ENCODE peak calls at places on chromosomes 11 and 22, in eight cellular contexts. F, D, B, A, X, Y, H and R are unnamed samples. For H3K27me3, the result is how much of the 10 kb centered on the place peaks cover.

GRCh38 chr22:44580756-44581435 is 82.9 kb upstream of the RTL6 start:
- DNase-seq in B (no peak), H (no peak), A (no peak), D (no peak), Y (no peak), F (peak), X (no peak), R (peak)

GRCh38 chr11:74696488-74696887 is 34.7 kb downstream of the CHRDL2 start:
- DNase-seq in X (peak), A (no peak), D (no peak), H (no peak), B (no peak), Y (no peak), F (no peak), R (no peak)

GRCh38 chr11:103541186-103541795 is 432.1 kb downstream of the DYNC2H1 start:
- DNase-seq in D (no peak), H (peak), Y (no peak), A (no peak), X (no peak), B (no peak), F (no peak), R (no peak)

GRCh38 chr11:7418061-7418460 is 67.2 kb upstream of the OLFML1 start:
- DNase-seq in Y (no peak), B (no peak), H (no peak), X (no peak), D (no peak), F (no peak), A (no peak), R (no peak)

GRCh38 chr11:133934599-133935550 is 21.9 kb downstream of the IGSF9B start:
- DNase-seq in B (no peak), X (no peak), F (no peak), Y (peak), D (peak), H (no peak), A (no peak), R (no peak)

GRCh38 chr11:9109858-9110731 is 18.7 kb upstream of the SCUBE2 start:
- DNase-seq in B (no peak), A (no peak), F (no peak), H (no peak), X (no peak), Y (no peak), D (no peak), R (no peak)

GRCh38 chr11:17927643-17928343 is 85.1 kb downstream of the SERGEF start:
- DNase-seq in Y (peak), B (no peak), D (no peak), H (peak), A (no peak), X (no peak), F (no peak), R (no peak)

GRCh38 chr11:9380773-9381172 is 3.7 kb upstream of the IPO7 start:
- DNase-seq in Y (no peak), D (no peak), A (no peak), F (no peak), H (no peak), B (no peak), X (no peak), R (no peak)

GRCh38 chr11:280762-281485 is 2.7 kb downstream of the NLRP6 start:
- DNase-seq in D (no peak), F (peak), Y (peak), X (no peak), A (no peak), B (peak), H (no peak), R (peak)

GRCh38 chr11:78351193-78351592 is 66.4 kb downstream of the GAB2 start:
- DNase-seq in H (no peak), A (no peak), B (no peak), Y (peak), X (no peak), F (no peak), D (no peak), R (no peak)

GRCh38 chr22:43230983-43231723 is 44.2 kb upstream of the TTLL12 start:
- DNase-seq in H (peak), X (no peak), D (peak), F (peak), Y (peak), A (peak), B (peak), R (no peak)

GRCh38 chr11:38323961-38324761 is 1726.1 kb upstream of the RAG2 start:
- DNase-seq in B (no peak), D (no peak), A (peak), F (no peak), Y (no peak), X (no peak), H (no peak), R (no peak)

GRCh38 chr22:43481528-43482309 is 69.9 kb downstream of the MPPED1 start:
- DNase-seq in A (no peak), F (no peak), B (peak), X (no peak), D (no peak), H (no peak), Y (no peak), R (peak)

GRCh38 chr11:75800728-75801361 is 14.2 kb upstream of the UVRAG start:
- DNase-seq in B (no peak), H (no peak), X (no peak), D (no peak), A (no peak), F (no peak), Y (no peak), R (no peak)

GRCh38 chr11:38791346-38791961 is 2193.4 kb upstream of the RAG2 start:
- DNase-seq in X (no peak), F (no peak), H (peak), B (no peak), A (peak), Y (peak), D (peak), R (no peak)

GRCh38 chr11:69308936-69309799 is 15.2 kb downstream of the MYEOV start:
- DNase-seq in Y (no peak), F (no peak), H (no peak), D (no peak), X (no peak), B (no peak), A (no peak), R (no peak)

GRCh38 chr11:64320556-64320955 is 2.6 kb downstream of the PRDX5 start:
- DNase-seq in D (no peak), F (no peak), A (no peak), X (no peak), B (no peak), Y (no peak), H (peak), R (no peak)

GRCh38 chr11:83691387-83692088 is 405.4 kb upstream of the CCDC90B start:
- DNase-seq in Y (peak), B (no peak), A (no peak), F (no peak), X (no peak), D (no peak), H (peak), R (no peak)

GRCh38 chr11:8934735-8935478 is 2.2 kb upstream of the C11orf16 start:
- DNase-seq in Y (peak), H (peak), F (no peak), A (no peak), D (no peak), B (no peak), X (no peak), R (no peak)

GRCh38 chr11:82898242-82898641 is 2.0 kb downstream of the PRCP start:
- DNase-seq in H (no peak), Y (no peak), X (no peak), F (no peak), A (no peak), D (no peak), B (no peak), R (no peak)

GRCh38 chr22:23786261-23786710 is 480 bp upstream of the SMARCB1 start:
- DNase-seq in H (no peak), B (no peak), D (no peak), Y (no peak), X (no peak), F (no peak), A (peak), R (no peak)

GRCh38 chr11:115279831-115280761 is 224.1 kb downstream of the CADM1 start:
- DNase-seq in A (no peak), Y (no peak), D (no peak), F (no peak), B (no peak), X (no peak), H (peak), R (no peak)

GRCh38 chr11:130666781-130667251 is 218.4 kb downstream of the ADAMTS15 start:
- DNase-seq in B (no peak), Y (peak), X (no peak), H (no peak), F (no peak), A (no peak), D (no peak), R (no peak)

GRCh38 chr11:134532176-134532920 is 120.3 kb upstream of the B3GAT1 start:
- DNase-seq in H (no peak), X (no peak), F (peak), Y (no peak), D (no peak), A (no peak), B (peak), R (no peak)

GRCh38 chr11:37788141-37788877 is 1190.3 kb upstream of the RAG2 start:
- DNase-seq in F (no peak), D (no peak), A (no peak), Y (no peak), B (no peak), X (no peak), H (no peak), R (no peak)

GRCh38 chr11:68962527-68963250 is 18.1 kb downstream of the MRGPRD start:
- DNase-seq in X (no peak), B (no peak), Y (peak), D (no peak), H (no peak), F (peak), A (no peak), R (peak)

GRCh38 chr22:19766235-19766505 is 5.6 kb downstream of the TBX1 start:
- DNase-seq in Y (no peak), D (no peak), A (no peak), X (no peak), F (no peak), B (no peak), H (no peak), R (no peak)

GRCh38 chr11:113446112-113446511 is 29.1 kb downstream of the DRD2 start:
- DNase-seq in F (no peak), D (no peak), H (peak), B (no peak), X (no peak), Y (peak), A (no peak), R (no peak)

DNA sequence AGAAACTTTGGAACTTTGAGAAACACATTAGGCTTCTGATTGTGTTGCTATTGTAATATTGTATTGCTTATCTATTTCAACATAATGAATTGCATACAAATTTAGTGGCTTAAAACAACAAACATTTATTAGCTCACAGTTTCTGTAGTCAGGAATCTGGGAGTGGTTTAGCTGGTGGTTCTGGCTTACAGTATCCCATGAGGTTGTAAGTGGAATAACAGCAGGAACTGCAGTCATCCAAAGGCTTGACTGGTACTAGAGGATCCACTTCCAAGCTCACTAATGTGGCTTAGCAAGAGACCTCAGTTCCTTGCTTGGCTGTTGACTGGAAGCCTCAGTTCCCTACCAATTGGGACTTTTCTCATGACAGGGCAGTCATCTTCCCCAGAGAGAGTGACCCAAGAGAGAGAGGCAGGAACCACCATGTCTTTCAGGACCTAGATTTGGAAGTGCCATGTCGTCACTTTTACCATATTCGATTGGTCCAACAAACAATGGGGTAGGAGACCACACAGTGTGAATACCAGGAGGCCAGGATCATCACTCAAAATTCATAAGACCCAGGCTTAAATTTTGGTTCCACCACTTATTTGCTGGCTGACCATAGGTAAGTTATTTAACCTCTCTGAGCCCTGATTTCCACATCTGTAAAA is 27.1 kb upstream of the RASSF10 start:
- DNase-seq in F (no peak), D (no peak), H (peak), A (no peak), Y (peak), X (no peak), B (no peak), R (no peak)
- H3K27me3 ChIP-seq in F (under half), D (under half), H (under half), A (under half), Y (under half), X (under half), B (under half), R (under half)

GRCh38 chr11:12319734-12320387 is 57.5 kb upstream of the PARVA start:
- DNase-seq in D (no peak), A (peak), F (no peak), Y (no peak), H (no peak), B (no peak), X (no peak), R (no peak)
- H3K27ac ChIP-seq in D (peak), A (peak), F (no peak), Y (no peak), H (peak), B (no peak), X (no peak), R (no peak)

GRCh38 chr22:30821863-30822215 is 127.2 kb downstream of the OSBP2 start:
- DNase-seq in D (no peak), X (no peak), F (no peak), B (no peak), A (no peak), Y (no peak), H (no peak), R (no peak)
- H3K4me3 ChIP-seq in D (no peak), X (peak), F (peak), B (no peak), A (no peak), Y (peak), H (no peak), R (no peak)

DNA sequence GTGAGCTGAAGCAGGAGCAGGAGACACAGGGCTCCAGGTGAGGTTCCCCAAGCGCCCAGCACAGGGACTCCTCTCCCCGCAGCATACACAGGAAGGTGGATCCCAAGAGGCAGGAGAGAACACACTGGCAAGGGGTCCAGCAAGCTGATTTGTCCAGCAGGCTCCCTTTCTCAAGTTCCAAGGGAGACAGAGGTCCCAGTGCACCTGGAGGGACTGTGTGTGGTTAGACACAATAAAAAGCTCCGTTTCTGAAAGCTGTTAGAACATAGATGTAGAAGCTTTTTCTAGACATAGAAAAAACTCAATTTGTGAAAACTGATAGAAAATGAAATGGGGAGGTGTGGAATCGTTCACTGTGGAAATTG is 1.8 kb downstream of the CALCB start:
- DNase-seq in D (no peak), B (no peak), H (no peak), F (no peak), X (no peak), Y (no peak), A (no peak), R (no peak)
- H3K27me3 ChIP-seq in D (under half), B (under half), H (under half), F (under half), X (under half), Y (under half), A (under half), R (under half)

GRCh38 chr11:12163181-12163841 is 52.9 kb downstream of the MICAL2 start:
- DNase-seq in D (peak), Y (peak), A (no peak), X (no peak), H (peak), B (no peak), F (no peak), R (peak)
- H3K27ac ChIP-seq in D (peak), Y (peak), A (no peak), X (peak), H (peak), B (no peak), F (peak), R (peak)

GRCh38 chr22:46262449-46263207 is 515 bp downstream of the PKDREJ start:
- DNase-seq in X (peak), D (peak), F (peak), B (no peak), Y (peak), H (peak), A (no peak), R (peak)
- H3K4me3 ChIP-seq in X (peak), D (no peak), F (peak), B (no peak), Y (peak), H (no peak), A (no peak), R (peak)